ENCODE peak calls at places on chromosomes 1 and 21, in four cellular contexts. R is mesenchymal stem cell, L is body of pancreas, U is sigmoid colon. N is an unnamed sample.

GRCh38 chr1:160078392-160079195 is 2.7 kb upstream of the KCNJ9 start:
- DNase-seq in R (peak; percentile 23), U (no peak), L (peak; percentile 59), N (peak; percentile 62)

GRCh38 chr1:169692766-169693460 is 18.5 kb downstream of the SELL start:
- DNase-seq in U (no peak), L (no peak), R (no peak), N (no peak)

GRCh38 chr1:22517936-22518335 is 45.4 kb upstream of the EPHA8 start:
- DNase-seq in L (no peak), U (no peak), R (no peak), N (no peak)

GRCh38 chr1:233909195-233909594 is 4.7 kb downstream of the SLC35F3 start:
- DNase-seq in L (no peak), U (no peak), R (no peak), N (no peak)

GRCh38 chr1:17027403-17027802 is 15.7 kb upstream of the ATP13A2 start:
- DNase-seq in U (peak; percentile 40), L (peak; percentile 41), R (no peak), N (no peak)

GRCh38 chr1:9827558-9828185 is 3.9 kb upstream of the CLSTN1 start:
- DNase-seq in L (no peak), U (no peak), R (no peak), N (no peak)

GRCh38 chr1:201134405-201134804 is 7.4 kb upstream of the ASCL5 start:
- DNase-seq in R (no peak), U (no peak), L (no peak), N (no peak)

GRCh38 chr1:179742717-179743678 is at the start of gene FAM163A:
- DNase-seq in R (no peak), L (no peak), U (no peak), N (no peak)

GRCh38 chr1:47471163-47471562 is 33.3 kb downstream of the FOXD2 start:
- DNase-seq in L (no peak), R (no peak), U (peak; percentile 83), N (no peak)

GRCh38 chr1:202578565-202578964 is 131.7 kb downstream of the SYT2 start:
- DNase-seq in R (peak; percentile 54), U (no peak), L (no peak), N (no peak)

GRCh38 chr1:174289644-174290310 is 130.5 kb downstream of the RABGAP1L start:
- DNase-seq in L (no peak), U (no peak), R (no peak), N (no peak)

GRCh38 chr1:41816061-41816460 is 102.7 kb downstream of the HIVEP3 start:
- DNase-seq in R (no peak), U (no peak), L (no peak), N (no peak)

GRCh38 chr1:182723195-182723594 is 38.8 kb upstream of the RGS8 start:
- DNase-seq in L (no peak), R (no peak), U (peak; percentile 90), N (peak; percentile 17)

GRCh38 chr1:183630748-183631147 is 4.8 kb downstream of the ARPC5 start:
- DNase-seq in L (no peak), U (no peak), R (no peak), N (no peak)

GRCh38 chr1:66239834-66240233 is 294.1 kb upstream of the SGIP1 start:
- DNase-seq in U (no peak), L (no peak), R (no peak), N (no peak)

GRCh38 chr1:235067396-235068154 is 61.1 kb downstream of the TOMM20 start:
- DNase-seq in R (peak; percentile 96), U (peak; percentile 91), L (peak; percentile 75), N (peak; percentile 87)

GRCh38 chr1:66296370-66296769 is 237.6 kb upstream of the SGIP1 start:
- DNase-seq in R (no peak), U (no peak), L (no peak), N (no peak)

GRCh38 chr1:15975358-15975804 is 520 bp downstream of the ZBTB17 start:
- DNase-seq in R (peak; percentile 73), U (no peak), L (no peak), N (peak; percentile 62)

GRCh38 chr1:62241357-62242131 is 46.9 kb downstream of the L1TD1 start:
- DNase-seq in U (no peak), R (peak; percentile 45), L (peak; percentile 62), N (peak; percentile 17)

GRCh38 chr1:1143636-1144035 is 27.7 kb upstream of the C1orf159 start:
- DNase-seq in U (no peak), L (no peak), R (no peak), N (peak; percentile 79)

GRCh38 chr1:111747282-111747734 is 8.1 kb upstream of the INKA2 start:
- DNase-seq in L (peak; percentile 46), R (peak; percentile 83), U (no peak), N (peak; percentile 71)

GRCh38 chr1:7549277-7549676 is 221.8 kb upstream of the VAMP3 start:
- DNase-seq in L (no peak), R (peak; percentile 87), U (no peak), N (no peak)

GRCh38 chr1:23793018-23793781 is 2.3 kb downstream of the LYPLA2 start:
- DNase-seq in U (no peak), L (peak; percentile 44), R (peak; percentile 43), N (peak; percentile 72)

GRCh38 chr1:23788695-23789094 is 2.2 kb upstream of the LYPLA2 start:
- DNase-seq in U (no peak), R (no peak), L (no peak), N (no peak)

GRCh38 chr1:23792151-23792945 is 1.4 kb downstream of the LYPLA2 start:
- DNase-seq in L (no peak), U (no peak), R (no peak), N (no peak)

GRCh38 chr1:23791434-23792047 is 596 bp downstream of the LYPLA2 start:
- DNase-seq in R (no peak), L (peak; percentile 29), U (peak; percentile 71), N (peak; percentile 50)

DNA sequence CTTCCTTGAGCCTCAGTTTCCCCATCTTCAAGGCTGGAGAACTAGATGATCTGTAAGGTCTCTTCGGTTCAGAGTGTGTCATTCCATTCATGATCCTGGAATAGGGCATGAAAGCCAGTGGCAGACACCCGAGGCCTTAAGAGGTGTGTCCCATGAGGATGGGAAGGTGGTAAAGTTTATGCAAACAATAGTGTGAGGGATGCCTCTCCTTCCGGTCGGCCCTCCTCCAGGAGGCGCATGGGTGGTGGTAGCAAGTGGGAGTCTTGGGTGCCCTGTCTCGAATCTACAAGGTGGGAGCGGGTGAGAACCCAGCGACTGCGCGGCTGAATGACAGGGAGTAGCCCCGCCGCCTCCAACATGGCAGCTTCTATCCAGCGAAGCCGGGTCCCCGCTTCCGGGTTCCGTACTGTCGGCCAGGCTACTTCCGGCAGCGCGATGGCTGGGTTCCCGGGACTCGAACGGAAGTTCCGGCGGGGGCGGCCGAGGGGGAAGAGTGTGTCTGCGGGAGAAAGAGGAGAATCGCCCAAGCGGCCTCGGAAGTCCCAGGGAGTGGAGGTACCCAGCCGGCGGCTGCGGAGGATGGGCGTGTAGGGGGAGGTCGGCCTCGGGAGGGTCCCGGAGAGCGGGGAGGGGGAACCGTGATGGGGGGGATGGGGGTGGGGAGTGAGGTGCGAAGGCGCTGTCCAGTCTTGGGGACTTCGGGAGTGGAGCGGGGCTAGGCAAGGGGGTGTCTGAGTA is at the start of gene LYPLA2:
- DNase-seq in U (peak; percentile 97), L (peak; percentile 92), R (peak; percentile 93), N (peak; percentile 94)
- H3K36me3 ChIP-seq in U (peaks cover 17% of the 10 kb centered on the region), L (peaks cover 4% of the 10 kb centered on the region), R (peaks cover 41% of the 10 kb centered on the region), N (peaks cover 22% of the 10 kb centered on the region)

GRCh38 chr1:190453550-190453949 is 24.1 kb downstream of the BRINP3 start:
- DNase-seq in L (no peak), R (no peak), U (no peak), N (no peak)
- H3K36me3 ChIP-seq in L (no peaks in the 10 kb centered on the region), R (no peaks in the 10 kb centered on the region), U (no peaks in the 10 kb centered on the region), N (no peaks in the 10 kb centered on the region)

GRCh38 chr1:145828368-145829016 is 4.5 kb downstream of the POLR3C start:
- DNase-seq in R (no peak), L (no peak), U (no peak), N (no peak)
- H3K36me3 ChIP-seq in R (peaks cover 27% of the 10 kb centered on the region), L (peaks cover 10% of the 10 kb centered on the region), U (peaks cover 46% of the 10 kb centered on the region), N (no peaks in the 10 kb centered on the region)

GRCh38 chr1:205582046-205582445 is 49.8 kb downstream of the ELK4 start:
- DNase-seq in U (peak; percentile 39), R (no peak), L (peak; percentile 8), N (no peak)
- H3K36me3 ChIP-seq in U (no peaks in the 10 kb centered on the region), R (no peaks in the 10 kb centered on the region), L (no peaks in the 10 kb centered on the region), N (no peaks in the 10 kb centered on the region)

DNA sequence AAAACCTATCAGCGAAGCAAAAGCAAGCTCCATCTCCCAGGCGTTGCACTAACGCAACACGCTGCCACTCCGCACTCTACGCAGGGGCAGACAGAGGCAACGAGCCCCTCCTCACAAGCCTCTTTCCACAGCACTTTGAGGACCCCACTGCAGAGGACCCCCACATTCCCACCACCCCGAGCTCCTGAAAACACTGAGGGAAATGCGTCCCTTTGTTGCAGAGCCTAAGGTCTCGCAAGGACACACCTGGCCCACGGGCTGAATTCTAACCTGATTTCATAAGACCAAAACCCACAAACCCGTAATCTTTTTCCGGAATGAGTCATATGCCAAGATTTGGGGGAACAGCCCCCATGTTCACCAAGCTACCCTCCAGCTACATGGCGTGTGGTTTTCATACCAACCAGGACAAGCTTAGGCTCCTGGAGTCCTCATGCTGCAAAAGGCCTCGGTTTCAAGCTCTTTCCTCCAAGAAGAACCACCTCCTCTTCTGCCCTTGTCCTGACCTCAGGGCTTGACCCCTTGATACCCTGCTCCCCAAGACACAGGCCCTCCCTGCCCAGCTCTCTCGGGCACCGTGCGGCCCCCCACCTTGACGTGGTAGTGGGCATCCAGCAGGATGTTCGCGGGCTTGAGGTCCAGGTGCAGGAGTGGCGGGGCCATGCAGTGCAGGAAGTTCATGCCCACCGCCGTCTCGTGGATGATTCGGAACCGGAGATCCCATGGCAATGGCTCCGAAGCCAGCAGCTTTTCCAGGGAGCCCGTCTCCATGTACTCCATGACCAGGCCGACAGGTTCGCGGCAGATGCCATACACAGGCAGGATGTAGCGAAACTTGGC is 10.7 kb downstream of the RIPK4 start:
- DNase-seq in U (no peak), L (no peak), R (no peak), N (no peak)
- H3K36me3 ChIP-seq in U (no peaks in the 10 kb centered on the region), L (no peaks in the 10 kb centered on the region), R (peaks cover 28% of the 10 kb centered on the region), N (no peaks in the 10 kb centered on the region)

N was measured in transverse colon.